ENCODE peak calls at places on chromosomes 13 and 19, in nine cellular contexts. S, I, X, P, B, V, O, L and D are unnamed samples.

GRCh38 chr19:2144190-2144589 is 7.2 kb downstream of the AP3D1 start:
- DNase-seq in S (no peak), I (no peak), X (no peak), P (no peak), B (no peak), V (no peak), O (no peak), L (no peak), D (no peak)

GRCh38 chr13:100280681-100281080 is 191.8 kb downstream of the PCCA start:
- DNase-seq in S (no peak), I (no peak), X (no peak), P (no peak), B (no peak), V (no peak), O (no peak), L (no peak), D (no peak)

GRCh38 chr13:50410921-50411712 is 395.9 kb downstream of the KCNRG start:
- DNase-seq in S (no peak), I (no peak), X (peak; percentile 70), P (no peak), B (no peak), V (no peak), O (no peak), L (no peak), D (no peak)

GRCh38 chr19:47489072-47489914 is 5.3 kb upstream of the KPTN start:
- DNase-seq in S (no peak), I (no peak), X (no peak), P (no peak), B (no peak), V (no peak), O (no peak), L (no peak), D (no peak)

GRCh38 chr19:11478167-11479089 is 2.4 kb downstream of the ELAVL3 start:
- DNase-seq in S (no peak), I (no peak), X (no peak), P (no peak), B (no peak), V (no peak), O (no peak), L (no peak), D (no peak)

GRCh38 chr19:55694656-55695491 is 19.8 kb downstream of the EPN1 start:
- DNase-seq in S (no peak), I (no peak), X (no peak), P (no peak), B (no peak), V (no peak), O (no peak), L (no peak), D (no peak)

GRCh38 chr13:59178344-59178743 is 985.4 kb downstream of the DIAPH3 start:
- DNase-seq in S (no peak), I (no peak), X (peak; percentile 6), P (no peak), B (no peak), V (no peak), O (no peak), L (no peak), D (no peak)

GRCh38 chr19:12723383-12723642 is 419 bp downstream of the TNPO2 start:
- DNase-seq in S (no peak), I (no peak), X (peak; percentile 2), P (no peak), B (no peak), V (no peak), O (no peak), L (peak; percentile 38), D (no peak)